ENCODE peak calls at places on chromosome 18, in five cellular contexts. One of them, this sample, is unnamed.

GRCh38 chr18:25126751-25127150 is 225.2 kb downstream of the ZNF521 start:
- DNase-seq in fibroblast of lung: no peak
- DNase-seq in mammary epithelial cell: no peak
- DNase-seq in pancreas: no peak
- DNase-seq in right lobe of liver: no peak
- DNase-seq in this sample: no peak

GRCh38 chr18:54801374-54801773 is 26.9 kb upstream of the RAB27B start:
- DNase-seq in fibroblast of lung: no peak
- DNase-seq in mammary epithelial cell: no peak
- DNase-seq in pancreas: no peak
- DNase-seq in right lobe of liver: peak
- DNase-seq in this sample: no peak

GRCh38 chr18:332721-333513 is 65.1 kb upstream of the THOC1 start:
- DNase-seq in fibroblast of lung: peak
- DNase-seq in mammary epithelial cell: no peak
- DNase-seq in pancreas: no peak
- DNase-seq in right lobe of liver: no peak
- DNase-seq in this sample: no peak

GRCh38 chr18:62644773-62645172 is 70.6 kb upstream of the PHLPP1 start:
- DNase-seq in fibroblast of lung: no peak
- DNase-seq in mammary epithelial cell: no peak
- DNase-seq in pancreas: no peak
- DNase-seq in right lobe of liver: no peak
- DNase-seq in this sample: no peak

GRCh38 chr18:7872569-7872968 is 305.5 kb downstream of the PTPRM start:
- DNase-seq in fibroblast of lung: peak
- DNase-seq in mammary epithelial cell: peak
- DNase-seq in pancreas: no peak
- DNase-seq in right lobe of liver: no peak
- DNase-seq in this sample: no peak

GRCh38 chr18:7619676-7620075 is 52.6 kb downstream of the PTPRM start:
- DNase-seq in fibroblast of lung: no peak
- DNase-seq in mammary epithelial cell: no peak
- DNase-seq in pancreas: no peak
- DNase-seq in right lobe of liver: no peak
- DNase-seq in this sample: no peak

GRCh38 chr18:31486165-31486564 is 11.8 kb upstream of the DSG2 start:
- DNase-seq in fibroblast of lung: no peak
- DNase-seq in mammary epithelial cell: peak
- DNase-seq in pancreas: no peak
- DNase-seq in right lobe of liver: no peak
- DNase-seq in this sample: no peak

GRCh38 chr18:40407913-40408312 is 1547.1 kb upstream of the PIK3C3 start:
- DNase-seq in fibroblast of lung: peak
- DNase-seq in mammary epithelial cell: no peak
- DNase-seq in pancreas: no peak
- DNase-seq in right lobe of liver: no peak
- DNase-seq in this sample: peak

GRCh38 chr18:26262156-26262555 is 35.9 kb downstream of the TAF4B start:
- DNase-seq in fibroblast of lung: no peak
- DNase-seq in mammary epithelial cell: no peak
- DNase-seq in pancreas: no peak
- DNase-seq in right lobe of liver: no peak
- DNase-seq in this sample: no peak

GRCh38 chr18:62318613-62319012 is 6.5 kb upstream of the TNFRSF11A start:
- DNase-seq in fibroblast of lung: no peak
- DNase-seq in mammary epithelial cell: no peak
- DNase-seq in pancreas: no peak
- DNase-seq in right lobe of liver: no peak
- DNase-seq in this sample: no peak

GRCh38 chr18:60754413-60754812 is 381.8 kb upstream of the MC4R start:
- DNase-seq in fibroblast of lung: no peak
- DNase-seq in mammary epithelial cell: no peak
- DNase-seq in pancreas: no peak
- DNase-seq in right lobe of liver: no peak
- DNase-seq in this sample: no peak

GRCh38 chr18:12315481-12315880 is 7.4 kb downstream of the TUBB6 start:
- DNase-seq in fibroblast of lung: no peak
- DNase-seq in mammary epithelial cell: no peak
- DNase-seq in pancreas: no peak
- DNase-seq in right lobe of liver: no peak
- DNase-seq in this sample: no peak

GRCh38 chr18:12946549-12947354 is 1.1 kb upstream of the SEH1L start:
- DNase-seq in fibroblast of lung: peak
- DNase-seq in mammary epithelial cell: peak
- DNase-seq in pancreas: peak
- DNase-seq in right lobe of liver: peak
- DNase-seq in this sample: peak

GRCh38 chr18:59899298-59900221 is at the start of gene PMAIP1:
- DNase-seq in fibroblast of lung: peak
- DNase-seq in mammary epithelial cell: peak
- DNase-seq in pancreas: peak
- DNase-seq in right lobe of liver: peak
- DNase-seq in this sample: peak

GRCh38 chr18:36578871-36579270 is 249.9 kb downstream of the TPGS2 start:
- DNase-seq in fibroblast of lung: peak
- DNase-seq in mammary epithelial cell: no peak
- DNase-seq in pancreas: no peak
- DNase-seq in right lobe of liver: no peak
- DNase-seq in this sample: no peak

GRCh38 chr18:36580874-36581750 is 247.7 kb downstream of the TPGS2 start:
- DNase-seq in fibroblast of lung: peak
- DNase-seq in mammary epithelial cell: peak
- DNase-seq in pancreas: no peak
- DNase-seq in right lobe of liver: no peak
- DNase-seq in this sample: no peak

GRCh38 chr18:36583155-36583745 is 245.6 kb downstream of the TPGS2 start:
- DNase-seq in fibroblast of lung: no peak
- DNase-seq in mammary epithelial cell: no peak
- DNase-seq in pancreas: no peak
- DNase-seq in right lobe of liver: no peak
- DNase-seq in this sample: no peak

GRCh38 chr18:36579311-36579710 is 249.5 kb downstream of the TPGS2 start:
- DNase-seq in fibroblast of lung: no peak
- DNase-seq in mammary epithelial cell: no peak
- DNase-seq in pancreas: no peak
- DNase-seq in right lobe of liver: no peak
- DNase-seq in this sample: no peak

DNA sequence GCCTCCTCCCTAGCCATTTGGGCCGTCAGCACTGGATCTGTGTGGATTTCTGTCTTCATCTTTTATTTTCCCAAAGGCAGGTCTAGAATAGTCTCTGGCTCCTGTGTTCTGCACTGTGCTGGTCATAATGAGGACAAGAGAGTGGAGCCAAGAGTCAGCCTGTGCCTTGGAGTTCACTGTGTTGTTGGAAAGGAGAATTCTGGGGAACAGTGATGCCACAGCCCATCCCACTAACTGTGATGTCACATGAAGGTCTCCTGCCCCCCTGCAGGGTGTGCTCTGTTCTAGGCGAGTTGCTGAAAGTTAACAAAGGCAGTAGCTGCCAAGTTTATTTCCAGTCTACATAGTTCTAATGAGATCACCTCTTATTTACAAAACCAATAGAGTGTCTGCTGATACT is 248.5 kb downstream of the TPGS2 start:
- DNase-seq in fibroblast of lung: peak
- DNase-seq in mammary epithelial cell: peak
- DNase-seq in pancreas: no peak
- DNase-seq in right lobe of liver: no peak
- DNase-seq in this sample: no peak
- TF ChIP-seq CTCF in fibroblast of lung: no peak
- TF ChIP-seq CTCF in mammary epithelial cell: peak
- TF ChIP-seq CTCF in pancreas: no peak
- TF ChIP-seq CTCF in right lobe of liver: no peak
- TF ChIP-seq CTCF in this sample: peak

GRCh38 chr18:34595673-34596072 is 114.4 kb upstream of the DTNA start:
- DNase-seq in fibroblast of lung: peak
- DNase-seq in mammary epithelial cell: peak
- DNase-seq in pancreas: no peak
- DNase-seq in right lobe of liver: no peak
- DNase-seq in this sample: no peak
- H3K4me3 ChIP-seq in fibroblast of lung: no peak
- H3K4me3 ChIP-seq in mammary epithelial cell: no peak
- H3K4me3 ChIP-seq in pancreas: no peak
- H3K4me3 ChIP-seq in right lobe of liver: no peak
- H3K4me3 ChIP-seq in this sample: no peak

DNA sequence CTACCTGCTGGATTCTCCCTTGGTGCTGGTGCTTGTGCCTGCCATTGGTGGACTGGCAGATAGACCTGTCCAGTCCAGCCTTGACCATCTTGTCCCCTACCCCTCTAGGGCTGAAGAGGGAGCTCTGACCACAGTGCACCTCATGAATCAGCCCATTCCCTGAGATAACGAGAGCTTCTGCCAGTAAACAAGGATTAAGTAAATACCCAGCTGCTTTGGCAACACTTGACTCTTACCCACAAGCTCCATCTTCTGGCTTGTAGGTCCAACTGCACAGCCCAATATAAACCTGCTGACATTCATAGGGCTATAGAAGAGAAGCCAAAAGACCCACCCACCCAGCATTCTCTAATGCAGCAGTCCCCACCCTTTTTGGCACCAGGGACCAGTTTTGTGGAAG is 186.4 kb downstream of the PIK3C3 start:
- DNase-seq in fibroblast of lung: no peak
- DNase-seq in mammary epithelial cell: no peak
- DNase-seq in pancreas: no peak
- DNase-seq in right lobe of liver: no peak
- DNase-seq in this sample: no peak
- TF ChIP-seq CTCF in fibroblast of lung: no peak
- TF ChIP-seq CTCF in mammary epithelial cell: no peak
- TF ChIP-seq CTCF in pancreas: no peak
- TF ChIP-seq CTCF in right lobe of liver: peak
- TF ChIP-seq CTCF in this sample: no peak

DNA sequence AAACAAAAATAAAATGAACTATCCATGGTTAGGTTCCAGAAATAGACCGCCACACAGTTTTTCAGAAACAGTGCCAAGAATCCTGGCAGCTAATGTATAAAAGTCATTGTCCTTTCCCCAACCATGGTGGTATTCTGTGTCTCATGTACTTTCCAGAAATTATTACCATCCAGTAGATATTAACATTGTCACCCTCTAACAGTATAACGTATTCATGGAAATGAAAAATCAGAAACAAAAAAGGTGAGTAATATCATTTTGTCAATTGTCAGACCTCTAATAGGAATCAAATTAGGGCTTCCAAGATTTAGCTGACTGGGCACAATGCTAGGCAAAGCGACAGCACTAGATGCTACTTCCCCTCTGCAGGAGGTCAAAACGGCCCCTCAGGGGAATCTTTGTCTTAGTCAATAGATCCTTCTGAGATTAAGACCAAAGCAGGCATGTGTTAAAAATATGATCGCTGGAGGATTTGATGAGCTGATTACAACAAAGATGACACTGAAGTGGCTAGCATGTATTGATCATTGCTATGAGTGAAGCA is 54.3 kb upstream of the ZNF397 start:
- DNase-seq in fibroblast of lung: no peak
- DNase-seq in mammary epithelial cell: no peak
- DNase-seq in pancreas: no peak
- DNase-seq in right lobe of liver: no peak
- DNase-seq in this sample: no peak
- H3K4me3 ChIP-seq in fibroblast of lung: no peak
- H3K4me3 ChIP-seq in mammary epithelial cell: no peak
- H3K4me3 ChIP-seq in pancreas: no peak
- H3K4me3 ChIP-seq in right lobe of liver: no peak
- H3K4me3 ChIP-seq in this sample: no peak

GRCh38 chr18:80157708-80158343 is 48.8 kb downstream of the ADNP2 start:
- DNase-seq in fibroblast of lung: peak
- DNase-seq in mammary epithelial cell: peak
- DNase-seq in pancreas: peak
- DNase-seq in right lobe of liver: peak
- DNase-seq in this sample: peak
- TF ChIP-seq CTCF in fibroblast of lung: peak
- TF ChIP-seq CTCF in mammary epithelial cell: peak
- TF ChIP-seq CTCF in pancreas: peak
- TF ChIP-seq CTCF in right lobe of liver: peak
- TF ChIP-seq CTCF in this sample: peak

GRCh38 chr18:35045121-35045520 is 3.9 kb downstream of the MAPRE2 start:
- DNase-seq in fibroblast of lung: peak
- DNase-seq in mammary epithelial cell: no peak
- DNase-seq in pancreas: no peak
- DNase-seq in right lobe of liver: no peak
- DNase-seq in this sample: no peak
- H3K4me3 ChIP-seq in fibroblast of lung: no peak
- H3K4me3 ChIP-seq in mammary epithelial cell: no peak
- H3K4me3 ChIP-seq in pancreas: no peak
- H3K4me3 ChIP-seq in right lobe of liver: no peak
- H3K4me3 ChIP-seq in this sample: no peak

GRCh38 chr18:48663931-48664847 is 125.4 kb downstream of the CTIF start:
- DNase-seq in fibroblast of lung: peak
- DNase-seq in mammary epithelial cell: peak
- DNase-seq in pancreas: peak
- DNase-seq in right lobe of liver: peak
- DNase-seq in this sample: no peak
- TF ChIP-seq CTCF in fibroblast of lung: peak
- TF ChIP-seq CTCF in mammary epithelial cell: peak
- TF ChIP-seq CTCF in pancreas: peak
- TF ChIP-seq CTCF in right lobe of liver: peak
- TF ChIP-seq CTCF in this sample: peak

GRCh38 chr18:75455249-75456183 is 28.0 kb upstream of the SMIM21 start:
- DNase-seq in fibroblast of lung: peak
- DNase-seq in mammary epithelial cell: no peak
- DNase-seq in pancreas: peak
- DNase-seq in right lobe of liver: no peak
- DNase-seq in this sample: no peak
- H3K4me3 ChIP-seq in fibroblast of lung: peak
- H3K4me3 ChIP-seq in mammary epithelial cell: peak
- H3K4me3 ChIP-seq in pancreas: peak
- H3K4me3 ChIP-seq in right lobe of liver: peak
- H3K4me3 ChIP-seq in this sample: peak

GRCh38 chr18:35941299-35941698 is 31.2 kb upstream of the RMP24 start:
- DNase-seq in fibroblast of lung: no peak
- DNase-seq in mammary epithelial cell: no peak
- DNase-seq in pancreas: no peak
- DNase-seq in right lobe of liver: no peak
- DNase-seq in this sample: no peak

GRCh38 chr18:35938562-35938961 is 33.9 kb upstream of the RMP24 start:
- DNase-seq in fibroblast of lung: no peak
- DNase-seq in mammary epithelial cell: peak
- DNase-seq in pancreas: no peak
- DNase-seq in right lobe of liver: no peak
- DNase-seq in this sample: no peak

GRCh38 chr18:35936951-35937350 is 35.5 kb upstream of the RMP24 start:
- DNase-seq in fibroblast of lung: no peak
- DNase-seq in mammary epithelial cell: no peak
- DNase-seq in pancreas: no peak
- DNase-seq in right lobe of liver: no peak
- DNase-seq in this sample: no peak

GRCh38 chr18:35938158-35938557 is 34.3 kb upstream of the RMP24 start:
- DNase-seq in fibroblast of lung: peak
- DNase-seq in mammary epithelial cell: peak
- DNase-seq in pancreas: no peak
- DNase-seq in right lobe of liver: no peak
- DNase-seq in this sample: no peak

DNA sequence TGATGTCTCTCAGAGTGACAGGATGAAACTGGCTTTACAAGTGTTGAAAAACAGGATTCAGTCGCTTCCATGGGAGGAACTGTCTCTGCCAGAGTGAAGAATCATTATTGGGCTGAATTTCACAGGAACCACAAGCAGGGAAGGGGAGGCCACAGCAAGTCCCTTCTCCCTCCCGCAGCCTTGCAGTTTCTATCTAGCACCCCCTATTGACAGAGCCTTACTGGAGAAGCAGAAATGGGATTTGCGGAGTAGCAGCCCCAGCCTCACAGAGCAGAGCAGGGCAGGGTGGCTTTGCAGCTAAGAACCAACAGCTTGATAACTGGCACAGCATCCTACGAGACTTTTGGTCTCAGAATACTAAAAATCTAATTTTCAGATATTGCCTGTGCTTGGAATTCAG is 33.3 kb upstream of the RMP24 start:
- DNase-seq in fibroblast of lung: no peak
- DNase-seq in mammary epithelial cell: no peak
- DNase-seq in pancreas: no peak
- DNase-seq in right lobe of liver: no peak
- DNase-seq in this sample: no peak
- TF ChIP-seq CTCF in fibroblast of lung: peak
- TF ChIP-seq CTCF in mammary epithelial cell: no peak
- TF ChIP-seq CTCF in pancreas: no peak
- TF ChIP-seq CTCF in right lobe of liver: no peak
- TF ChIP-seq CTCF in this sample: no peak

This sample was measured in AG04449.